ENCODE peak calls at places on chromosomes 12 and 14, in five cellular contexts. V, U, P, D and Z are unnamed samples.
A peak's percentile ranks its signal among the peaks of the same experiment; 100 is the strongest.

GRCh38 chr12:100141998-100142850 is 450 bp downstream of the BLTP3B start:
- DNase-seq in V (no peak), U (peak; percentile 65), P (peak; percentile 22), D (peak; percentile 44), Z (peak; percentile 63)

GRCh38 chr14:103130017-103130764 is 6.9 kb downstream of the TNFAIP2 start:
- DNase-seq in V (no peak), U (no peak), P (no peak), D (no peak), Z (no peak)

GRCh38 chr12:116647802-116648201 is 88.6 kb downstream of the MAP1LC3B2 start:
- DNase-seq in V (no peak), U (no peak), P (no peak), D (no peak), Z (peak; percentile 50)

GRCh38 chr12:62192486-62193250 is 67.5 kb upstream of the USP15 start:
- DNase-seq in V (peak; percentile 46), U (peak; percentile 68), P (no peak), D (peak; percentile 89), Z (peak; percentile 93)

GRCh38 chr12:103172447-103173112 is 215.1 kb downstream of the ASCL1 start:
- DNase-seq in V (no peak), U (no peak), P (no peak), D (no peak), Z (no peak)

GRCh38 chr12:50057000-50057841 is at the start of gene ASIC1:
- DNase-seq in V (no peak), U (peak; percentile 86), P (peak; percentile 38), D (peak; percentile 88), Z (peak; percentile 79)

GRCh38 chr14:105067140-105067968 is 2.1 kb upstream of the GPR132 start:
- DNase-seq in V (no peak), U (no peak), P (no peak), D (no peak), Z (no peak)

GRCh38 chr14:103656031-103656757 is 27.2 kb downstream of the KLC1 start:
- DNase-seq in V (no peak), U (no peak), P (no peak), D (no peak), Z (no peak)

GRCh38 chr14:36275741-36276140 is 44.7 kb downstream of the MBIP start:
- DNase-seq in V (no peak), U (no peak), P (no peak), D (no peak), Z (no peak)

GRCh38 chr12:132593521-132593920 is 16.9 kb downstream of the LRCOL1 start:
- DNase-seq in V (no peak), U (no peak), P (no peak), D (no peak), Z (no peak)

GRCh38 chr12:106174876-106175275 is 36.1 kb upstream of the NUAK1 start:
- DNase-seq in V (no peak), U (no peak), P (no peak), D (no peak), Z (no peak)

GRCh38 chr14:99982449-99983250 is 82.6 kb upstream of the EVL start:
- DNase-seq in V (no peak), U (peak; percentile 67), P (peak; percentile 34), D (peak; percentile 62), Z (peak; percentile 79)

GRCh38 chr14:100880271-100881101 is 23.0 kb downstream of the RTL1 start:
- DNase-seq in V (no peak), U (no peak), P (no peak), D (no peak), Z (no peak)

GRCh38 chr12:80622271-80622670 is 85.2 kb upstream of the MYF6 start:
- DNase-seq in V (no peak), U (no peak), P (no peak), D (no peak), Z (no peak)

GRCh38 chr14:76761849-76762616 is 765 bp downstream of the VASH1 start:
- DNase-seq in V (no peak), U (no peak), P (no peak), D (no peak), Z (no peak)

GRCh38 chr12:104006929-104007328 is 41.3 kb downstream of the TDG start:
- DNase-seq in V (peak; percentile 29), U (no peak), P (no peak), D (no peak), Z (no peak)

GRCh38 chr12:62827855-62828254 is 107.1 kb downstream of the PPM1H start:
- DNase-seq in V (no peak), U (no peak), P (no peak), D (no peak), Z (no peak)

GRCh38 chr12:11944321-11944720 is 126.4 kb upstream of the BCL2L14 start:
- DNase-seq in V (no peak), U (no peak), P (no peak), D (no peak), Z (no peak)

GRCh38 chr12:66002812-66003211 is 127.7 kb downstream of the LLPH start:
- DNase-seq in V (no peak), U (no peak), P (no peak), D (no peak), Z (no peak)

GRCh38 chr12:69459477-69459876 is 10.7 kb upstream of the FRS2 start:
- DNase-seq in V (no peak), U (no peak), P (no peak), D (no peak), Z (no peak)

GRCh38 chr14:21090194-21090939 is 8.1 kb downstream of the ZNF219 start:
- DNase-seq in V (no peak), U (peak; percentile 46), P (no peak), D (peak; percentile 87), Z (peak; percentile 41)

GRCh38 chr14:89277229-89277628 is 139.8 kb downstream of the FOXN3 start:
- DNase-seq in V (no peak), U (no peak), P (no peak), D (no peak), Z (no peak)

GRCh38 chr12:109829667-109830066 is 3.5 kb downstream of the TRPV4 start:
- DNase-seq in V (no peak), U (no peak), P (no peak), D (no peak), Z (no peak)

GRCh38 chr12:52280319-52280795 is 5.9 kb downstream of the KRT86 start:
- DNase-seq in V (peak; percentile 91), U (peak; percentile 76), P (no peak), D (no peak), Z (no peak)

GRCh38 chr12:18146375-18146774 is 56.4 kb upstream of the RERGL start:
- DNase-seq in V (no peak), U (no peak), P (no peak), D (no peak), Z (peak; percentile 48)

GRCh38 chr12:49776413-49776812 is 35.1 kb downstream of the TMBIM6 start:
- DNase-seq in V (no peak), U (peak; percentile 84), P (peak; percentile 34), D (peak; percentile 67), Z (peak; percentile 73)

GRCh38 chr12:66960704-66961690 is 282.1 kb upstream of the GRIP1 start:
- DNase-seq in V (no peak), U (no peak), P (no peak), D (no peak), Z (no peak)